ENCODE peak calls at places on chromosomes 11 and 22, in eight cellular contexts. B, W, K, H, G, J, Q and C are unnamed samples.

GRCh38 chr11:113446938-113447337 is 28.3 kb downstream of the DRD2 start:
- DNase-seq in B (no peak), W (no peak), K (no peak), H (no peak), G (no peak), J (no peak), Q (no peak), C (no peak)

GRCh38 chr22:45502215-45503070 is at the start of gene FBLN1:
- DNase-seq in B (no peak), W (no peak), K (no peak), H (peak; percentile 35), G (peak; percentile 62), J (no peak), Q (no peak), C (no peak)

GRCh38 chr11:111512296-111513239 is at the start of gene BTG4:
- DNase-seq in B (peak; percentile 27), W (no peak), K (no peak), H (peak; percentile 21), G (peak; percentile 42), J (no peak), Q (no peak), C (no peak)

GRCh38 chr11:14345668-14346067 is 13.3 kb downstream of the RRAS2 start:
- DNase-seq in B (no peak), W (no peak), K (no peak), H (no peak), G (peak; percentile 46), J (no peak), Q (no peak), C (no peak)

GRCh38 chr22:39135092-39135896 is 17.2 kb downstream of the CBX7 start:
- DNase-seq in B (peak; percentile 20), W (no peak), K (no peak), H (peak; percentile 33), G (peak; percentile 50), J (peak; percentile 31), Q (no peak), C (no peak)

GRCh38 chr11:12914401-12914912 is 94.7 kb upstream of the RASSF10 start:
- DNase-seq in B (no peak), W (no peak), K (no peak), H (peak; percentile 89), G (peak; percentile 48), J (peak; percentile 62), Q (no peak), C (no peak)

GRCh38 chr11:12126352-12127019 is 16.1 kb downstream of the MICAL2 start:
- DNase-seq in B (peak; percentile 93), W (no peak), K (no peak), H (no peak), G (peak; percentile 87), J (peak; percentile 80), Q (no peak), C (no peak)

GRCh38 chr11:12086271-12087074 is 23.9 kb upstream of the MICAL2 start:
- DNase-seq in B (peak; percentile 94), W (peak; percentile 89), K (no peak), H (peak; percentile 79), G (peak; percentile 99), J (peak; percentile 96), Q (no peak), C (no peak)

GRCh38 chr22:31287818-31288495 is 4.3 kb downstream of the PIK3IP1 start:
- DNase-seq in B (no peak), W (no peak), K (no peak), H (peak; percentile 75), G (no peak), J (no peak), Q (no peak), C (no peak)

GRCh38 chr11:102010776-102011500 is 36.3 kb upstream of the CFAP300 start:
- DNase-seq in B (peak; percentile 89), W (peak; percentile 59), K (no peak), H (peak; percentile 83), G (peak; percentile 95), J (peak; percentile 82), Q (no peak), C (no peak)

GRCh38 chr11:10490398-10491232 is 35.6 kb downstream of the AMPD3 start:
- DNase-seq in B (peak; percentile 94), W (peak; percentile 92), K (no peak), H (peak; percentile 78), G (peak; percentile 99), J (peak; percentile 95), Q (no peak), C (no peak)